ENCODE peak calls at places on chromosome 2, in seven cellular contexts. N is IMR-90, I is HepG2, L is Peyer's patch, O is spleen, A is transverse colon, D is K562. R is an unnamed sample. For H3K36me3, the result is how much of the 10 kb centered on the place peaks cover.

GRCh38 chr2:134692461-134692860 is 26.3 kb downstream of the TMEM163 start:
- DNase-seq in N (no peak), I (no peak), L (no peak), O (no peak), A (no peak), D (peak), R (no peak)

GRCh38 chr2:206693399-206694137 is 24.6 kb downstream of the DYTN start:
- DNase-seq in N (peak), I (peak), L (peak), O (no peak), A (no peak), D (peak), R (peak)

GRCh38 chr2:160275646-160276045 is 75.6 kb upstream of the ITGB6 start:
- DNase-seq in N (no peak), I (no peak), L (no peak), O (no peak), A (no peak), D (no peak), R (no peak)

GRCh38 chr2:217805679-217806479 is 196.9 kb downstream of the TNS1 start:
- DNase-seq in N (no peak), I (no peak), L (no peak), O (peak), A (no peak), D (no peak), R (no peak)

GRCh38 chr2:33620-34019 is 12.7 kb downstream of the FAM110C start:
- DNase-seq in N (no peak), I (peak), L (peak), O (no peak), A (peak), D (no peak), R (peak)

GRCh38 chr2:159903404-159904126 is 105.6 kb upstream of the CD302 start:
- DNase-seq in N (no peak), I (no peak), L (peak), O (peak), A (peak), D (no peak), R (no peak)

GRCh38 chr2:112794131-112794733 is 9.9 kb upstream of the IL1A start:
- DNase-seq in N (peak), I (peak), L (peak), O (no peak), A (peak), D (peak), R (peak)

GRCh38 chr2:36356199-36356989 is 816 bp downstream of the CRIM1 start:
- DNase-seq in N (peak), I (no peak), L (peak), O (peak), A (peak), D (no peak), R (peak)

GRCh38 chr2:53053958-53054357 is 713.6 kb upstream of the CHAC2 start:
- DNase-seq in N (peak), I (no peak), L (no peak), O (no peak), A (no peak), D (no peak), R (no peak)

GRCh38 chr2:231454361-231454791 is 9.9 kb downstream of the NCL start:
- DNase-seq in N (no peak), I (no peak), L (no peak), O (no peak), A (no peak), D (no peak), R (no peak)

GRCh38 chr2:239735829-239736357 is 289.2 kb downstream of the NDUFA10 start:
- DNase-seq in N (no peak), I (no peak), L (no peak), O (no peak), A (no peak), D (no peak), R (no peak)

GRCh38 chr2:160353166-160353565 is 140.4 kb downstream of the RBMS1 start:
- DNase-seq in N (no peak), I (no peak), L (no peak), O (no peak), A (no peak), D (no peak), R (no peak)

GRCh38 chr2:230018153-230018552 is 50.6 kb downstream of the SLC16A14 start:
- DNase-seq in N (peak), I (no peak), L (no peak), O (no peak), A (no peak), D (no peak), R (no peak)

GRCh38 chr2:15302154-15302553 is 259.0 kb downstream of the NBAS start:
- DNase-seq in N (peak), I (no peak), L (no peak), O (no peak), A (no peak), D (peak), R (no peak)

GRCh38 chr2:238945433-238946150 is 97.7 kb downstream of the TWIST2 start:
- DNase-seq in N (peak), I (peak), L (peak), O (peak), A (peak), D (peak), R (no peak)

GRCh38 chr2:83022631-83023210 is 1436.4 kb downstream of the SUCLG1 start:
- DNase-seq in N (no peak), I (no peak), L (no peak), O (no peak), A (no peak), D (no peak), R (no peak)

GRCh38 chr2:194700116-194700515 is 956.9 kb upstream of the SLC39A10 start:
- DNase-seq in N (no peak), I (no peak), L (no peak), O (no peak), A (no peak), D (no peak), R (no peak)

GRCh38 chr2:67394734-67395133 is 2.4 kb upstream of the ETAA1 start:
- DNase-seq in N (peak), I (no peak), L (no peak), O (no peak), A (no peak), D (no peak), R (no peak)

GRCh38 chr2:24461685-24462084 is 29.4 kb upstream of the NCOA1 start:
- DNase-seq in N (no peak), I (no peak), L (no peak), O (no peak), A (no peak), D (peak), R (no peak)

GRCh38 chr2:176553685-176554106 is 284.5 kb downstream of the MTX2 start:
- DNase-seq in N (peak), I (no peak), L (peak), O (peak), A (peak), D (no peak), R (peak)

GRCh38 chr2:65722028-65722427 is 289.6 kb upstream of the SPRED2 start:
- DNase-seq in N (peak), I (no peak), L (no peak), O (no peak), A (peak), D (peak), R (no peak)

GRCh38 chr2:45261746-45262145 is 252.5 kb upstream of the SIX2 start:
- DNase-seq in N (no peak), I (no peak), L (no peak), O (no peak), A (no peak), D (no peak), R (no peak)

GRCh38 chr2:120693121-120693520 is 42.5 kb upstream of the GLI2 start:
- DNase-seq in N (peak), I (no peak), L (no peak), O (no peak), A (no peak), D (no peak), R (no peak)

GRCh38 chr2:120428748-120429147 is 82.8 kb downstream of the INHBB start:
- DNase-seq in N (no peak), I (no peak), L (no peak), O (peak), A (no peak), D (no peak), R (no peak)

GRCh38 chr2:133146893-133147292 is 421.4 kb downstream of the NCKAP5 start:
- DNase-seq in N (peak), I (no peak), L (no peak), O (no peak), A (no peak), D (no peak), R (no peak)

GRCh38 chr2:215870986-215871385 is 142.4 kb downstream of the MREG start:
- DNase-seq in N (no peak), I (peak), L (no peak), O (no peak), A (no peak), D (peak), R (no peak)

GRCh38 chr2:112690853-112691390 is 29.9 kb upstream of the NT5DC4 start:
- DNase-seq in N (peak), I (peak), L (peak), O (peak), A (peak), D (peak), R (peak)

GRCh38 chr2:176565641-176566323 is 296.5 kb downstream of the MTX2 start:
- DNase-seq in N (peak), I (peak), L (no peak), O (peak), A (no peak), D (no peak), R (no peak)

GRCh38 chr2:118223487-118224136 is 135.3 kb downstream of the INSIG2 start:
- DNase-seq in N (no peak), I (no peak), L (no peak), O (no peak), A (no peak), D (no peak), R (no peak)

GRCh38 chr2:61887684-61888303 is 662 bp downstream of the CCT4 start:
- DNase-seq in N (peak), I (peak), L (no peak), O (no peak), A (no peak), D (peak), R (no peak)

GRCh38 chr2:236239276-236240065 is 24.7 kb downstream of the ASB18 start:
- DNase-seq in N (no peak), I (no peak), L (no peak), O (no peak), A (no peak), D (no peak), R (no peak)

GRCh38 chr2:60958361-60958760 is 59.2 kb upstream of the PEX13 start:
- DNase-seq in N (peak), I (no peak), L (no peak), O (no peak), A (no peak), D (no peak), R (no peak)

GRCh38 chr2:235900631-235901030 is 267.6 kb downstream of the GBX2 start:
- DNase-seq in N (peak), I (no peak), L (no peak), O (no peak), A (no peak), D (no peak), R (no peak)

GRCh38 chr2:88070055-88070454 is 2.4 kb downstream of the SMYD1 start:
- DNase-seq in N (no peak), I (no peak), L (no peak), O (no peak), A (no peak), D (no peak), R (no peak)

GRCh38 chr2:241739651-241740050 is 5.2 kb downstream of the D2HGDH start:
- DNase-seq in N (peak), I (no peak), L (no peak), O (no peak), A (no peak), D (no peak), R (no peak)

GRCh38 chr2:21270658-21271057 is 146.9 kb downstream of the TDRD15 start:
- DNase-seq in N (no peak), I (no peak), L (peak), O (no peak), A (no peak), D (no peak), R (no peak)

GRCh38 chr2:6864938-6865345 is 765 bp downstream of the CMPK2 start:
- DNase-seq in N (no peak), I (no peak), L (peak), O (peak), A (peak), D (no peak), R (no peak)

GRCh38 chr2:6866982-6867381 is 1.3 kb upstream of the CMPK2 start:
- DNase-seq in N (no peak), I (no peak), L (no peak), O (no peak), A (no peak), D (no peak), R (no peak)

GRCh38 chr2:6866239-6866745 is 585 bp upstream of the CMPK2 start:
- DNase-seq in N (peak), I (peak), L (peak), O (peak), A (peak), D (peak), R (no peak)

GRCh38 chr2:6864251-6864758 is 1.4 kb downstream of the CMPK2 start:
- DNase-seq in N (no peak), I (no peak), L (no peak), O (no peak), A (no peak), D (no peak), R (no peak)

DNA sequence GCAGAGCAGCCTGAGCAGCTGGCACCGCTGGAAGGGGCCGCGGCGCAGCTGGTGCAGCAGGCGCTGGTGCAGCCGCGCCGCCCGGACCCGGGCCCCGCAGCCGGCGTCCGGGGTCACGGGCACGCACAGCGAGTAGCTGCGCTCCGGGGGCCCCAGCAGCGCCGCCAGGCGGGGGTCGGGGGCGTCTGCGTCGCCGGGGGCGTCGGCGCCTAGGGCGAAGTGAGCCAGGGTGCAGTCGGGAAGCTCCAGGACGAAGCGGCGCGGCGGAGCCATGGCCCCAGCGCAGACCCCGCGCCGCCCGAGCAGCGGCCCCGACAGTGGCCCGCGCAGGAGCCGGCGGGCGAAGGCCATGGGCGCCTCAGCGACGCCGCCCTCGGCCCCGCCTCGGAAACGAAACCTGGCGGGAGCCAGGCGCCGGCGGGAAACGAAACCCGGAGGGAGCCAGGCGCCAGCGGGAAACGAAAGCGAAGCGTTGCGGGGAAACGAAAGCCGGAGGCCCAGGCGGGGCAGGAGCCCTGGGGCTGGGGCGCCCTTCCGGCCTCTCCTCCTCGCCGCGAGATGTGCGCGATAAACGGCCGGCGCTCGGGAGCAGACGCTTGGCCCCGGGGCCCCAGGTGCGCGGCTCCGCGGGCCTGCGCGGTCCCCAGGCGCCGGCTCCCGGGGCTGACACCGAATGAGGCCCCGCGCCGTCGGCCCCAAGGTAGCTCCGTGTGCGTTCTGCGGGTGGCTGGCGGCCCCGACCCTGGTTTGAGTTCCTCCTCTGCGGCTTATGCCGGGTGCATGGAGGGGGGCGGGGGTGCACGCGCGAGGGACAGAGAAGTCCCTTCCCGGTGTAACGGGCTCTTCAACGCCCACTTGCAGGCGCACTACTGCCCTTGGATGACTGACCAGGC is at the start of gene CMPK2:
- DNase-seq in N (peak), I (peak), L (peak), O (peak), A (peak), D (peak), R (peak)
- TF ChIP-seq POLR2A in N (no peak), I (no peak), L (peak), O (no peak), A (peak), D (peak), R (no peak)

GRCh38 chr2:119372778-119373568 is 6.2 kb downstream of the DBI start:
- DNase-seq in N (no peak), I (no peak), L (no peak), O (no peak), A (no peak), D (no peak), R (no peak)

GRCh38 chr2:119367472-119368099 is 809 bp downstream of the DBI start:
- DNase-seq in N (no peak), I (peak), L (peak), O (peak), A (peak), D (peak), R (peak)

GRCh38 chr2:119366649-119367471 is at the start of the genes C2orf76 and DBI:
- DNase-seq in N (peak), I (peak), L (peak), O (peak), A (peak), D (peak), R (peak)

GRCh38 chr2:119369845-119370244 is 3.1 kb downstream of the DBI start:
- DNase-seq in N (no peak), I (no peak), L (no peak), O (no peak), A (no peak), D (no peak), R (no peak)

GRCh38 chr2:119371111-119371510 is 4.3 kb downstream of the DBI start:
- DNase-seq in N (no peak), I (no peak), L (no peak), O (no peak), A (no peak), D (no peak), R (no peak)
- H3K36me3 ChIP-seq in N (under half), I (under half), L (half or more), O (half or more), A (under half), D (under half), R (under half)

DNA sequence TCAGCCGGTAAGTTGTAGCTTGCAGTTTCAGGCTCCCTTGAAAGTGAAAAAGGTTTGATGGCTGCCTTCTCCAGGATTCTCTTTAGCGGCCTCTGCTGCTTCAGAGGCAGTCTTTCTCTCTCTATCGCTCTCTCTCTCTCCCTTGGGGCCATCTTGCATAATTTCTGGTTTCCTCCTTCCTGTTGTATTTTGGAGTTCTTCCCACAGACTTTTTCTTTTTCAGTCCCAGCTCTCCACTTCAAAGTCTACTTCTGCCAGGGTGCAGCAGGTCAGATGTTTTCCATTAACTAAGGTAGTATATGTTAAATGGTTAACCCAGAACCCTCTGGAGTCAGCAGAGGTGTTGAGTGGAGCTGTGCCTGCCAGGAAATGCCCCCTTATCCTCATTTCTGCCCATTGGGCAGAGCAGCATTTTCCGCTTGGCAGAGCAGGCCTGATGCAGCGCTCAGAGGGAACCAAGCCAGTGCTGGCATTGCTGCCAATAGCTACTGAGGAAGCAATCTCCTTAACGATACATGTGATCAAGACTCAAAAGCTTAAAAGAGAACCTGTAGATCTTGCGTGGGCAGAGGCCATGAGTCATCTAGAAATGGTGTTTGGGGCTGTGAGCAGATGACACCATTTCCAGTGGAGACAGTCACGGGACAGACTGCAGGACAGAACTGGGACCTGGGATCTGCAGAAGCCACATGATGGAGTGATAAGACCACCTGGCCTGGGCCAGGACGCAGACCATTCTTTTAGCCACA is 20.8 kb downstream of the DBI start:
- DNase-seq in N (peak), I (peak), L (peak), O (no peak), A (peak), D (peak), R (peak)
- TF ChIP-seq CTCF in N (no peak), I (peak), L (no peak), O (no peak), A (no peak), D (peak), R (no peak)

GRCh38 chr2:181777654-181778053 is 97.3 kb upstream of the NEUROD1 start:
- DNase-seq in N (no peak), I (no peak), L (no peak), O (no peak), A (no peak), D (no peak), R (no peak)

GRCh38 chr2:181776336-181776735 is 96.0 kb upstream of the NEUROD1 start:
- DNase-seq in N (no peak), I (no peak), L (no peak), O (no peak), A (no peak), D (no peak), R (no peak)

GRCh38 chr2:181779288-181779871 is 99.1 kb upstream of the NEUROD1 start:
- DNase-seq in N (no peak), I (no peak), L (no peak), O (no peak), A (no peak), D (no peak), R (no peak)

GRCh38 chr2:181780159-181781081 is 100.1 kb upstream of the NEUROD1 start:
- DNase-seq in N (peak), I (no peak), L (no peak), O (no peak), A (peak), D (no peak), R (no peak)

GRCh38 chr2:181778621-181779195 is 98.4 kb upstream of the NEUROD1 start:
- DNase-seq in N (peak), I (no peak), L (no peak), O (no peak), A (no peak), D (no peak), R (no peak)
- TF ChIP-seq POLR2A in N (no peak), I (no peak), L (no peak), O (no peak), A (no peak), D (no peak), R (no peak)

GRCh38 chr2:54834721-54835120 is 111.3 kb downstream of the EML6 start:
- DNase-seq in N (no peak), I (no peak), L (no peak), O (no peak), A (no peak), D (no peak), R (no peak)

GRCh38 chr2:54824582-54824981 is 101.1 kb downstream of the EML6 start:
- DNase-seq in N (no peak), I (no peak), L (no peak), O (no peak), A (no peak), D (no peak), R (no peak)

GRCh38 chr2:54831480-54831879 is 108.0 kb downstream of the EML6 start:
- DNase-seq in N (no peak), I (no peak), L (no peak), O (no peak), A (no peak), D (no peak), R (no peak)

GRCh38 chr2:54836477-54836876 is 113.0 kb downstream of the EML6 start:
- DNase-seq in N (no peak), I (no peak), L (no peak), O (no peak), A (no peak), D (no peak), R (no peak)

DNA sequence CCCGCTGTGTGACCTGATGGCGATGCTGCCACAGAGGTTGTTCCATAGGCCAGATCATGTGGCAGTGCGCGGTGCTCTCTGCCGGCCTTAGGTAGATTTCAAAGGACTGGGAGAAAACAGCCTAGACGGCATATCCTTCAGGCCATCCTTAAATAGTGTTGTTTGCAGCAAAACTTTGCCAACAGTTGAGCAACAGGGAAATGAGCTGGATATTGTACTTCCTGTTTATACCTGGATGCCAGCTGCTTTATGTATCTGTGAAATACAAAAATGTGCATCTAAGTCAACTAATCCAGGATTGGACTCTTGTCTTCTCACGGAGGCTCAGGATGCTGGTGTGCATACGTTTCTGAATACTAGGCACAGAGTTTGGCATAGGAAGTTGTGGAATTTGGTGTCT is 107.1 kb downstream of the EML6 start:
- DNase-seq in N (no peak), I (no peak), L (no peak), O (no peak), A (no peak), D (no peak), R (no peak)
- H3K36me3 ChIP-seq in N (under half), I (under half), L (under half), O (under half), A (under half), D (under half), R (under half)